ENCODE peak calls at places on chromosome 11, in six cellular contexts. K is stimulated activated naive CD8-positive, alpha-beta T cell treated with anti-CD3 and anti-CD28 coated beads, Interleukin-15, Interleukin-2, amounts not matched to agents 100 U/mL and 50 U/mL, for 24 hours; N is fibroblast of villous mesenchyme; W is HFFc6; R is SK-MEL-5; S is activated T-cell treated with anti-CD3 and anti-CD28 coated beads for 48 hours. T is an unnamed sample.

GRCh38 chr11:36165638-36166389 is 123.4 kb downstream of the COMMD9 start:
- DNase-seq in W (no peak), S (no peak), K (no peak), R (peak; percentile 32), N (no peak), T (no peak)

GRCh38 chr11:30016588-30017363 is at the start of gene KCNA4:
- DNase-seq in S (peak; percentile 4), K (peak; percentile 9), W (no peak), R (peak; percentile 6), N (no peak), T (peak; percentile 2)

GRCh38 chr11:111982019-111982464 is 43.2 kb upstream of the DLAT start:
- DNase-seq in W (peak; percentile 33), R (peak; percentile 51), S (peak; percentile 35), K (peak; percentile 60), N (peak; percentile 34), T (peak; percentile 79)

GRCh38 chr11:118084247-118084646 is 2.5 kb downstream of the SMIM35 start:
- DNase-seq in W (peak; percentile 17), K (no peak), N (peak; percentile 16), R (no peak), S (no peak), T (peak; percentile 45)

GRCh38 chr11:1121343-1122331 is 36.1 kb upstream of the MUC5AC start:
- DNase-seq in K (no peak), W (no peak), R (no peak), N (peak; percentile 7), S (no peak), T (peak; percentile 9)

GRCh38 chr11:36622431-36623136 is 24.5 kb upstream of the RAG2 start:
- DNase-seq in S (no peak), N (peak; percentile 30), K (no peak), R (peak; percentile 73), W (peak; percentile 13), T (peak; percentile 63)

GRCh38 chr11:35391922-35392813 is 27.2 kb downstream of the SLC1A2 start:
- DNase-seq in R (peak; percentile 86), N (peak; percentile 87), W (peak; percentile 67), S (peak; percentile 77), K (peak; percentile 92), T (peak; percentile 93)

GRCh38 chr11:2902784-2903671 is 17.5 kb upstream of the CDKN1C start:
- DNase-seq in W (no peak), S (no peak), R (no peak), N (no peak), K (no peak), T (no peak)

GRCh38 chr11:87463486-87464102 is 425.9 kb downstream of the TMEM135 start:
- DNase-seq in N (peak; percentile 17), R (peak; percentile 66), W (peak; percentile 36), K (no peak), S (no peak), T (peak; percentile 21)

GRCh38 chr11:33387586-33387985 is 130.4 kb downstream of the HIPK3 start:
- DNase-seq in W (no peak), R (no peak), N (no peak), K (no peak), S (no peak), T (peak; percentile 28)

GRCh38 chr11:122977455-122978302 is 4.0 kb downstream of the BSX start:
- DNase-seq in W (no peak), K (no peak), N (no peak), S (no peak), R (no peak), T (no peak)

GRCh38 chr11:130144129-130144528 is 15.5 kb upstream of the ST14 start:
- DNase-seq in K (no peak), N (no peak), S (no peak), R (no peak), W (no peak), T (no peak)

GRCh38 chr11:2313051-2313951 is 11.5 kb downstream of the TSPAN32 start:
- DNase-seq in N (no peak), W (no peak), R (no peak), K (no peak), S (no peak), T (no peak)

GRCh38 chr11:109894242-109894641 is 198.9 kb upstream of the ZC3H12C start:
- DNase-seq in W (no peak), S (no peak), K (no peak), R (peak; percentile 26), N (no peak), T (no peak)

T was measured in choroid plexus epithelial cell.